ENCODE peak calls at places on chromosomes 1 and 21, in four cellular contexts. M, A, P and D are unnamed samples.
A peak's percentile ranks its signal among the peaks of the same experiment; 100 is the strongest.

GRCh38 chr1:228989992-228990827 is 254.9 kb downstream of the RHOU start:
- DNase-seq in M (no peak), A (peak; percentile 70), P (peak; percentile 85), D (no peak)

GRCh38 chr1:9263276-9263855 is 28.8 kb downstream of the H6PD start:
- DNase-seq in M (no peak), A (no peak), P (peak; percentile 56), D (no peak)

GRCh38 chr1:116869611-116870010 is 40.1 kb upstream of the PTGFRN start:
- DNase-seq in M (no peak), A (no peak), P (no peak), D (no peak)

GRCh38 chr1:44946720-44947059 is 39.7 kb downstream of the EIF2B3 start:
- DNase-seq in P (no peak), M (no peak), A (no peak), D (no peak)

GRCh38 chr21:33196956-33197374 is 32.8 kb upstream of the IFNAR2 start:
- DNase-seq in P (peak; percentile 58), A (peak; percentile 47), M (peak; percentile 87), D (peak; percentile 65)

GRCh38 chr1:75796376-75797272 is at the start of gene MSH4:
- DNase-seq in A (no peak), M (no peak), P (no peak), D (no peak)

GRCh38 chr1:42334240-42335049 is 590 bp downstream of the FOXJ3 start:
- DNase-seq in P (peak; percentile 76), A (peak; percentile 47), M (peak; percentile 55), D (no peak)

GRCh38 chr1:152517237-152517811 is 3.0 kb downstream of the CRCT1 start:
- DNase-seq in A (no peak), M (peak; percentile 48), P (no peak), D (no peak)

GRCh38 chr1:101924700-101925099 is 72.0 kb downstream of the OLFM3 start:
- DNase-seq in M (no peak), A (no peak), P (no peak), D (no peak)

GRCh38 chr1:46587072-46587471 is 17.0 kb downstream of the MKNK1 start:
- DNase-seq in A (peak; percentile 45), P (peak; percentile 66), M (no peak), D (no peak)

GRCh38 chr1:187079330-187079729 is 250.6 kb downstream of the PLA2G4A start:
- DNase-seq in M (no peak), P (no peak), A (no peak), D (no peak)

GRCh38 chr1:185916866-185917265 is 182.7 kb downstream of the HMCN1 start:
- DNase-seq in M (peak; percentile 67), P (no peak), A (no peak), D (no peak)

GRCh38 chr1:176543360-176544136 is 80.6 kb downstream of the PAPPA2 start:
- DNase-seq in P (no peak), A (no peak), M (no peak), D (no peak)

GRCh38 chr1:54172614-54173312 is 20.0 kb upstream of the CDCP2 start:
- DNase-seq in A (no peak), P (no peak), M (no peak), D (no peak)

GRCh38 chr1:225677350-225678124 is 24.6 kb upstream of the ENAH start:
- DNase-seq in M (no peak), P (no peak), A (no peak), D (no peak)

GRCh38 chr1:80846966-80847365 is 953.8 kb upstream of the ADGRL2 start:
- DNase-seq in M (no peak), A (no peak), P (no peak), D (no peak)

GRCh38 chr21:24894324-24894723 is 713.0 kb downstream of the MRPL39 start:
- DNase-seq in P (no peak), A (no peak), M (no peak), D (no peak)

GRCh38 chr21:24895885-24896734 is 711.2 kb downstream of the MRPL39 start:
- DNase-seq in P (no peak), M (peak; percentile 58), A (no peak), D (peak; percentile 43)

GRCh38 chr21:24899138-24899537 is 708.1 kb downstream of the MRPL39 start:
- DNase-seq in M (no peak), P (no peak), A (no peak), D (no peak)

GRCh38 chr21:24896735-24897124 is 710.6 kb downstream of the MRPL39 start:
- DNase-seq in A (no peak), P (no peak), M (no peak), D (no peak)

GRCh38 chr21:24897883-24898282 is 709.4 kb downstream of the MRPL39 start:
- DNase-seq in P (no peak), A (no peak), M (no peak), D (no peak)
- H3K4me3 ChIP-seq in P (no peak overlapping the region), A (no peak overlapping the region), M (no peak overlapping the region), D (no peak overlapping the region)

GRCh38 chr1:51858892-51859291 is 19.6 kb downstream of the NRDC start:
- DNase-seq in P (no peak), M (no peak), A (no peak), D (no peak)
- H3K4me3 ChIP-seq in P (no peak overlapping the region), M (no peak overlapping the region), A (no peak overlapping the region), D (no peak overlapping the region)

GRCh38 chr1:154591206-154591605 is 16.8 kb downstream of the ADAR start:
- DNase-seq in P (no peak), A (no peak), M (no peak), D (no peak)
- H3K4me3 ChIP-seq in P (no peak overlapping the region), A (no peak overlapping the region), M (no peak overlapping the region), D (no peak overlapping the region)

DNA sequence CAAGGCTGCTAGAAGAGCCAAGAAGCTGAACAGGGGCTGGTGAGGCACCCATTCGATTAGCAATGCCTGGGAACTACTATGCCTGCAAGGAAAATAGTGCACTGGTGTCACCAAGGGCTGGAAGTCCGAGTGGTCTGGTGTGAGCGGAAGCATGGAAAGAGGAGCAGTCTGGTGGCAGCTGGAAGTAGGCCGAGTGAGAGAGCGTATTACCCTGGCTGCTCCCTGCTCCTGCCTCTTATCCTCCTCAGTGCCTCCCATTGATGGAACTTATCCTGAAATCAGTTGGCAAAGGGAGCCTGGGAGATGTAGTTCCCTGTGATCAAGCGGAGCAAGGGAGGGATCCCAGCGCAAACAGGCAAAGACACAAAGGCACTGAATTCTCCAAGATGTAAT is 9.6 kb downstream of the SMAP2 start:
- DNase-seq in P (no peak), A (no peak), M (no peak), D (no peak)
- H3K4me3 ChIP-seq in P (no peak overlapping the region), A (no peak overlapping the region), M (peak overlapping the region; percentile 55), D (no peak overlapping the region)

GRCh38 chr1:218377143-218377660 is 32.1 kb downstream of the TGFB2 start:
- DNase-seq in M (peak; percentile 100), P (no peak), A (no peak), D (peak; percentile 97)
- H3K4me3 ChIP-seq in M (peak overlapping the region; percentile 57), P (no peak overlapping the region), A (no peak overlapping the region), D (no peak overlapping the region)

DNA sequence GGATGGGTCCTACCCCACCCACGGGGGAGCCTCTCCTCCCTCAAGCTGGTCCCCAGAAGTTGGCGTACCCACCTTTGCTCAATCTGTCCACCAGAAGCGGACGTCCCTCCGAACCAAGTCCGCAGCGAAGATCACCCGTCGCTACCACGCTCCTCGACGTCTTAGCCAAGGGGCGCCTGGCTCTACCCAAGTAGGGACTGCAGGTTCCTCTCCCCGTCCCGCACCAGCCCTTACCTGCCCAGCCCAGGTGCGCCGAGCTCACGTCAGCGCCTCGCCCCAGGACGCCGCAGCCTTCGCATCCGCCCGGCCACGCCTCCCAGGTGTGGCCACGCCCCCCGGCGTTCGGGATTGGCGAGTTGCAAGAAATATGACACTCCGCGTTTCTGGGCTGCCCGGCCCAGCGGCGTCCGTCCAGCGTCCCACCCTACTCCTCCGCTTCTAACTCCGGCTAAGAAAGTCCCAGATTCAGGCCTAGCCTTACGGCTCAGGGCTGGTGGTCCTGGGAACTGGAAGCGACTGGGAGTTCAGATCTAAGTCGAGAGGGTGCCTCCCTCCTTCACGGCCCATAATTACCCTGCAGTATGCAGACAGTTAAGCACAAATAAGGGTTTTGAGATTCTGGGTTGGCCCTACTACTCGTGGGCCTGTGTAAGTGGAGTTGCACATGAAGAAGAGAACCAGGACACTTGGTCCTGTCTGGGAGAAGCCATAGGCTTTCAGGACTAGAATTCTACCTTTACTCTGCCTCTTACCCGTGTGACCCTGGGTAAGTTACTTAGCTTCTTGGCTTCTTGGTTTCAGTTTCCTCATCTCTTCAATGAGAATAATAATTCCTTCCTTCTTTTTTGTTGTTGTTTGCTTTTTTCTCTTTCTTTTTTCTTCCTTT is at the start of gene IRF6:
- DNase-seq in A (peak; percentile 51), P (peak; percentile 74), M (peak; percentile 99), D (peak; percentile 23)
- H3K4me3 ChIP-seq in A (peak within 1 kb of the TSS; percentile 39), P (peak within 1 kb of the TSS; percentile 46), M (peak within 1 kb of the TSS; percentile 81), D (peak within 1 kb of the TSS; percentile 36)

GRCh38 chr1:172894345-172895049 is 156.2 kb downstream of the TNFSF18 start:
- DNase-seq in A (no peak), M (no peak), P (no peak), D (no peak)

GRCh38 chr1:172893146-172893841 is 157.4 kb downstream of the TNFSF18 start:
- DNase-seq in A (peak; percentile 59), M (peak; percentile 45), P (no peak), D (no peak)

GRCh38 chr1:172895761-172896160 is 155.0 kb downstream of the TNFSF18 start:
- DNase-seq in P (no peak), A (no peak), M (peak; percentile 89), D (no peak)

GRCh38 chr1:172897738-172898137 is 153.0 kb downstream of the TNFSF18 start:
- DNase-seq in P (no peak), A (no peak), M (peak; percentile 74), D (no peak)

DNA sequence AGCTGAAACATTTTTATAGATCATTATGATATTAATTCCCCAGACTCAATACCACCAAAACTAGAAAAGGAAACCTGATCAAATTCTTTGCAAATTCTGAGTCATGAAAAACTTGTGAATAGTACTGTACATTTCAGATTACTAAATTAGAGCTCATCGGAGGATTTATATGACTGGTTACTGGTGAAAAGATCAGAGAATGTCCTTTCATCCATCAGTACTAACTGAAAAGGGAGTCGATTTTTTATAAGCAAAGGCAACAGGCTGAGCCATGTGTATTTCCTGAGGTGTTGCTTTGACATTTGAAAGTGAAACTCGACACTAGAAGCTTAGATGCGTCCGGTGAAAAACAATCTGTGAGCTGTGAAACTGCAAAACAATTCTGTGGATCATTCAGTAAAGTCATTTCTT is 155.7 kb downstream of the TNFSF18 start:
- DNase-seq in A (no peak), M (peak; percentile 54), P (no peak), D (no peak)
- H3K4me3 ChIP-seq in A (no peak overlapping the region), M (peak overlapping the region; percentile 14), P (peak overlapping the region; percentile 16), D (no peak overlapping the region)

GRCh38 chr1:150928286-150928685 is 2.1 kb downstream of the SETDB1 start:
- DNase-seq in A (no peak), M (no peak), P (no peak), D (no peak)
- H3K4me3 ChIP-seq in A (no peak overlapping the region), M (no peak overlapping the region), P (no peak overlapping the region), D (no peak overlapping the region)

GRCh38 chr21:43867332-43867703 is 2.3 kb downstream of the AGPAT3 start:
- DNase-seq in A (no peak), P (no peak), M (no peak), D (no peak)

GRCh38 chr21:43865471-43866181 is 603 bp downstream of the AGPAT3 start:
- DNase-seq in A (peak; percentile 60), P (peak; percentile 77), M (peak; percentile 25), D (no peak)

GRCh38 chr21:43867936-43868335 is 2.9 kb downstream of the AGPAT3 start:
- DNase-seq in A (no peak), M (no peak), P (no peak), D (no peak)

GRCh38 chr21:43866233-43866632 is 1.2 kb downstream of the AGPAT3 start:
- DNase-seq in M (peak; percentile 50), P (peak; percentile 72), A (peak; percentile 55), D (peak; percentile 35)

GRCh38 chr21:43866659-43867331 is 1.8 kb downstream of the AGPAT3 start:
- DNase-seq in P (no peak), A (no peak), M (peak; percentile 46), D (no peak)
- H3K4me3 ChIP-seq in P (peak overlapping the region; percentile 90), A (peak overlapping the region; percentile 89), M (peak overlapping the region; percentile 87), D (peak overlapping the region; percentile 63)